ENCODE peak calls at places on chromosomes 13 and 19, in seven cellular contexts. W is IMR-90, S is H9, G is mesendoderm, A is mesenchymal stem cell, F is neuronal stem cell, V is trophoblast cell. B is an unnamed sample.

GRCh38 chr13:30105381-30105780 is 202.0 kb downstream of the KATNAL1 start:
- DNase-seq in A (no peak), V (no peak), F (no peak), G (peak), W (no peak), S (peak), B (peak)

GRCh38 chr19:35179830-35180229 is 25.3 kb downstream of the FXYD5 start:
- DNase-seq in F (no peak), S (peak), W (no peak), V (no peak), G (no peak), A (no peak), B (no peak)

GRCh38 chr19:44759083-44759804 is 10.7 kb downstream of the BCL3 start:
- DNase-seq in F (no peak), V (no peak), G (no peak), W (no peak), A (no peak), S (no peak), B (no peak)

GRCh38 chr19:23539499-23539898 is 144.2 kb upstream of the ZNF91 start:
- DNase-seq in W (no peak), G (no peak), V (peak), A (no peak), S (no peak), F (no peak), B (no peak)

GRCh38 chr19:14073925-14074838 is 1.6 kb downstream of the MISP3 start:
- DNase-seq in G (no peak), W (peak), F (peak), V (no peak), S (no peak), A (peak), B (no peak)

GRCh38 chr13:24176351-24177101 is 16.0 kb downstream of the SPATA13 start:
- DNase-seq in A (no peak), W (no peak), S (no peak), V (no peak), F (no peak), G (no peak), B (no peak)

GRCh38 chr13:25775986-25776385 is 275.8 kb downstream of the SHISA2 start:
- DNase-seq in F (peak), A (no peak), W (no peak), G (peak), V (no peak), S (no peak), B (no peak)

GRCh38 chr19:5880604-5881078 is 10.3 kb upstream of the FUT5 start:
- DNase-seq in A (peak), W (peak), G (peak), V (no peak), S (no peak), F (no peak), B (no peak)

GRCh38 chr13:97967948-97968347 is 14.5 kb downstream of the IPO5 start:
- DNase-seq in G (no peak), V (no peak), W (no peak), F (no peak), S (no peak), A (no peak), B (no peak)

GRCh38 chr19:2804156-2805004 is 15.3 kb upstream of the ZNF554 start:
- DNase-seq in V (no peak), G (no peak), F (no peak), W (no peak), A (no peak), S (no peak), B (no peak)

GRCh38 chr19:49339364-49340068 is 4.3 kb downstream of the CD37 start:
- DNase-seq in F (peak), V (peak), W (peak), S (peak), A (peak), G (peak), B (peak)

GRCh38 chr19:11142528-11143171 is 12.9 kb downstream of the SPC24 start:
- DNase-seq in G (peak), A (peak), F (peak), V (peak), S (peak), W (peak), B (no peak)

GRCh38 chr19:21851596-21852345 is 15.8 kb upstream of the ZNF43 start:
- DNase-seq in W (peak), G (peak), S (peak), A (peak), F (peak), V (peak), B (peak)

GRCh38 chr19:5147971-5148793 is 179.3 kb downstream of the KDM4B start:
- DNase-seq in S (no peak), A (no peak), G (no peak), V (peak), F (no peak), W (no peak), B (no peak)

GRCh38 chr13:25067054-25067453 is 28.9 kb upstream of the PABPC3 start:
- DNase-seq in V (no peak), F (no peak), S (peak), G (peak), A (no peak), W (no peak), B (no peak)

GRCh38 chr13:22563272-22563671 is 617.5 kb upstream of the SGCG start:
- DNase-seq in F (no peak), V (no peak), G (no peak), A (no peak), W (no peak), S (no peak), B (no peak)

GRCh38 chr19:19406878-19407639 is 1.6 kb downstream of the GATAD2A start:
- DNase-seq in W (peak), F (no peak), A (peak), V (peak), G (no peak), S (no peak), B (no peak)

GRCh38 chr13:106376411-106377112 is 158.9 kb downstream of the EFNB2 start:
- DNase-seq in S (no peak), A (peak), G (peak), W (peak), F (no peak), V (peak), B (no peak)

GRCh38 chr13:60759499-60759898 is 362.5 kb downstream of the TDRD3 start:
- DNase-seq in A (no peak), G (peak), F (peak), S (no peak), V (no peak), W (no peak), B (no peak)

GRCh38 chr19:46716013-46716671 is 772 bp downstream of the PRKD2 start:
- DNase-seq in V (no peak), G (peak), A (peak), S (peak), F (no peak), W (no peak), B (peak)

GRCh38 chr13:86567119-86567518 is 767.9 kb upstream of the SLITRK6 start:
- DNase-seq in A (no peak), W (no peak), V (no peak), G (peak), F (no peak), S (peak), B (no peak)

GRCh38 chr19:13838943-13839192 is 38.1 kb upstream of the NANOS3 start:
- DNase-seq in W (no peak), G (no peak), F (no peak), A (no peak), V (no peak), S (peak), B (no peak)

GRCh38 chr13:101390461-101390860 is 25.8 kb downstream of the NALCN start:
- DNase-seq in W (peak), G (no peak), S (no peak), A (peak), F (no peak), V (no peak), B (no peak)

GRCh38 chr19:50678323-50678722 is 29.1 kb downstream of the C19orf81 start:
- DNase-seq in A (no peak), F (no peak), V (no peak), W (no peak), G (no peak), S (no peak), B (no peak)
- H3K4ac ChIP-seq in A (no peak), F (no peak), V (no peak), W (no peak), G (no peak), S (no peak), B (no peak)

GRCh38 chr19:56707821-56708220 is 36.3 kb upstream of the ZNF835 start:
- DNase-seq in A (no peak), W (no peak), F (no peak), V (no peak), S (no peak), G (no peak), B (no peak)
- H3K4ac ChIP-seq in A (no peak), W (no peak), F (no peak), V (no peak), S (no peak), G (no peak), B (no peak)

DNA sequence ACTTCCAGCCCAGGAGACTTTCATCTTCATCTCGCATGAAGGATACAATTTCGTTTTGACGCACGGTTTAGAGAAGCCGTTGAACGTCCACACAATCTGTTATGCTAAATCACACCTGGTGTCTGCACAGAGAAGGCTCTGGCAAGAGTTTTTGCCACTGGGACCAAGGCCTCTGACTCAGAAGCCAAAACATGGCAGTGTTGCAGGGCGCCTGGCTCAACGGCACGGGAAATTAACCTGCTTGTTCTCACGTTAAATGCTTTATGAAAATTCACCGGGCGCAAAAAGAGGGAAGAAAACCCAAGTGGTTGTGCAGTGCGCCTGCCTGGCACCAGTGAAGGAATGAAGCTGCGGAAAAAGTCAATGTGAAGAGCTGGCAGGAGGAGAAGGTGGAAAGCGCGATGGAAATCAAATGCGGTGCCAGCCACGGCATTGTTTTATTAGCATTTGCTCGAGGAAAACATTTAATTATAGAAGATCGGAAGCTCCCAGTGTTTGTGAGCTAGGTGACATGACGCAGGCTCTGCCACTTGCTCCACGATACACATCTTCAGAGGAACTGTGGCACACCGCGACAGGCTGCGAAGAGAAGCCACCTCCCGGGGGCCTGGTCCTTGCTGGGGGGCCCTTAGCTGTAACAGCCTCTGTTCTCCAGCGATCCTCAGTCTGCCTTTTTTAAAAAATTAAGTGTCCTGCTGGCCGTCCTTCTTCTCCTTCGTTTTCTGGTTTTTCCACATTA is 126.3 kb downstream of the ZIC5 start:
- DNase-seq in W (no peak), G (no peak), A (no peak), S (no peak), F (no peak), V (no peak), B (no peak)
- H3K4ac ChIP-seq in W (no peak), G (no peak), A (no peak), S (no peak), F (no peak), V (no peak), B (no peak)

GRCh38 chr19:41320185-41320518 is 10.2 kb downstream of the CCDC97 start:
- DNase-seq in V (no peak), W (no peak), G (no peak), F (no peak), S (no peak), A (no peak), B (no peak)

GRCh38 chr19:41321600-41322270 is 11.8 kb downstream of the CCDC97 start:
- DNase-seq in V (peak), S (peak), A (peak), F (peak), G (peak), W (peak), B (peak)

GRCh38 chr19:41321204-41321599 is 11.2 kb downstream of the CCDC97 start:
- DNase-seq in F (no peak), G (no peak), A (no peak), S (no peak), W (no peak), V (no peak), B (no peak)

GRCh38 chr19:41319500-41320184 is 9.7 kb downstream of the CCDC97 start:
- DNase-seq in V (no peak), S (no peak), G (no peak), F (no peak), A (no peak), W (no peak), B (no peak)

GRCh38 chr19:41320568-41320967 is 10.6 kb downstream of the CCDC97 start:
- DNase-seq in S (no peak), V (no peak), W (no peak), G (no peak), A (no peak), F (no peak), B (no peak)
- H3K4ac ChIP-seq in S (no peak), V (no peak), W (no peak), G (no peak), A (no peak), F (no peak), B (no peak)

DNA sequence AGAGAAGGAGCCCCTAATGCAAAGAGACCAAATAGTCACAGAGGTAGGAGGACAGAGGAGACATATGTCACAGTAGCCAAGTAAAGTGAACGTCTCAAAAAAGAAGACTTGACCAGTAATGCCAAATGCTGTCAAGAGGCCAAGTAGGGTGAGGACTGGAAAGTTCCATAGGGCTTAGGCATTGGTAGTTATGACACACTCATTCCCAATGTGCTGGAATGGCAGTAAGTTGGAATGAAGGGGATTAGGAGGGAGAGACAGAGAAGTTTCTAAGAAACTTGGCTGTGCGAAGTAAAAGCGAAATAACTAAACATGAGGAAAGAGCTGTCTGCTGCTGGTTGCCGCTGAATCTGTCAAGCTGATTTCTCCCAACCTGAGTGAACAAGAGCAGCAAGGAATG is 14.9 kb upstream of the FRY start:
- DNase-seq in A (no peak), F (no peak), W (no peak), S (no peak), G (no peak), V (peak), B (no peak)
- H3K4ac ChIP-seq in A (no peak), F (no peak), W (no peak), S (no peak), G (no peak), V (no peak), B (no peak)

GRCh38 chr19:51587264-51588191 is 16.4 kb downstream of the ZNF175 start:
- DNase-seq in V (peak), G (no peak), S (no peak), F (no peak), W (no peak), A (no peak), B (no peak)

GRCh38 chr19:51592521-51592920 is 21.4 kb downstream of the ZNF175 start:
- DNase-seq in F (no peak), W (no peak), G (no peak), V (no peak), S (no peak), A (no peak), B (no peak)

GRCh38 chr19:51590441-51590840 is 19.4 kb downstream of the ZNF175 start:
- DNase-seq in F (no peak), A (no peak), G (no peak), V (no peak), W (no peak), S (no peak), B (no peak)

GRCh38 chr19:51586799-51587198 is 15.7 kb downstream of the ZNF175 start:
- DNase-seq in W (no peak), A (no peak), S (no peak), G (no peak), F (no peak), V (no peak), B (no peak)

GRCh38 chr19:51589511-51589910 is 18.4 kb downstream of the ZNF175 start:
- DNase-seq in W (no peak), A (no peak), F (no peak), V (no peak), G (no peak), S (no peak), B (no peak)
- H3K4ac ChIP-seq in W (no peak), A (no peak), F (no peak), V (no peak), G (no peak), S (no peak), B (no peak)

GRCh38 chr19:7376151-7376852 is 27.6 kb downstream of the ARHGEF18 start:
- DNase-seq in A (no peak), W (no peak), S (peak), V (peak), F (no peak), G (peak), B (no peak)

GRCh38 chr19:7370546-7370945 is 21.8 kb downstream of the ARHGEF18 start:
- DNase-seq in G (no peak), W (no peak), F (no peak), V (no peak), A (no peak), S (no peak), B (no peak)

GRCh38 chr19:7371001-7371400 is 22.3 kb downstream of the ARHGEF18 start:
- DNase-seq in G (no peak), A (no peak), S (no peak), W (no peak), V (peak), F (no peak), B (no peak)

GRCh38 chr19:7373862-7374261 is 25.1 kb downstream of the ARHGEF18 start:
- DNase-seq in W (no peak), V (peak), G (peak), F (no peak), A (peak), S (peak), B (no peak)

DNA sequence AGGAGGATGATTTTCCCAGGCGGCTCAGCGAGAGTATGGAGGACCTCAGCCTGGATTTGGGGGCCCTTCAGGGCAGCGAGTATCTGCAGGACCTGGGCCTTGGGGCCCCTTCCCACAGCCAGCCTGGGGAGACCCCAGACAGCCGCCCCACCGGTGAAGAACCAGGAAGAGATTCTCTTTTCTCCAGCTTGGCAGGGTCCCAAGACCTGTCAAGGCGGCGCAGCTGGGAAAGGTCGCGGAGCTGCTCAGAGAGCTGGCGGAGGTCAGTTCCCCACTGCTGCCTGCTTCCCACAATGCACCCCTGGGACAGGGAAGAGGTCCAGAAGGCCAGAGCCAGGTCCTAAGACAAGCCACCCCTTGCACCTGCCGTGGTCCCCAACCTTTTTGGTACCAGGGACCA is 24.1 kb downstream of the ARHGEF18 start:
- DNase-seq in W (no peak), V (no peak), A (no peak), G (no peak), S (no peak), F (no peak), B (no peak)
- H3K4ac ChIP-seq in W (no peak), V (peak), A (no peak), G (no peak), S (no peak), F (no peak), B (no peak)